ENCODE peak calls at places on chromosome 12, in seven cellular contexts. Y is body of pancreas, J is astrocyte of the spinal cord, M is fibroblast of lung, U is foreskin fibroblast, K is A549, O is IMR-90. D is an unnamed sample.

GRCh38 chr12:124547626-124548025 is 19.8 kb downstream of the NCOR2 start:
- DNase-seq in Y (no peak), J (no peak), M (no peak), U (no peak), K (no peak), O (no peak), D (no peak)

GRCh38 chr12:116601933-116602809 is 43.0 kb downstream of the MAP1LC3B2 start:
- DNase-seq in Y (no peak), J (no peak), M (peak), U (peak), K (no peak), O (no peak), D (no peak)

GRCh38 chr12:91327889-91328288 is 145.3 kb upstream of the DCN start:
- DNase-seq in Y (no peak), J (peak), M (peak), U (peak), K (no peak), O (peak), D (no peak)

GRCh38 chr12:65280306-65280705 is 1.8 kb downstream of the MSRB3 start:
- DNase-seq in Y (no peak), J (peak), M (peak), U (no peak), K (no peak), O (peak), D (no peak)

GRCh38 chr12:124856132-124856841 is 7.4 kb downstream of the SCARB1 start:
- DNase-seq in Y (no peak), J (no peak), M (no peak), U (no peak), K (no peak), O (no peak), D (no peak)

GRCh38 chr12:41709463-41710285 is 435.0 kb downstream of the GXYLT1 start:
- DNase-seq in Y (no peak), J (no peak), M (no peak), U (no peak), K (peak), O (no peak), D (no peak)

GRCh38 chr12:101468948-101469347 is 6.2 kb upstream of the SPIC start:
- DNase-seq in Y (no peak), J (no peak), M (no peak), U (no peak), K (no peak), O (no peak), D (no peak)

GRCh38 chr12:1435044-1435443 is 159.3 kb downstream of the FBXL14 start:
- DNase-seq in Y (no peak), J (no peak), M (no peak), U (no peak), K (no peak), O (no peak), D (no peak)

GRCh38 chr12:26853303-26854027 is 20.5 kb upstream of the ITPR2 start:
- DNase-seq in Y (peak), J (peak), M (peak), U (peak), K (peak), O (peak), D (peak)

GRCh38 chr12:94172973-94173372 is 24.6 kb downstream of the PLXNC1 start:
- DNase-seq in Y (no peak), J (peak), M (peak), U (peak), K (no peak), O (peak), D (no peak)

GRCh38 chr12:24696800-24697199 is 252.1 kb downstream of the BCAT1 start:
- DNase-seq in Y (no peak), J (no peak), M (no peak), U (no peak), K (no peak), O (no peak), D (no peak)

GRCh38 chr12:123006977-123007376 is 26.5 kb downstream of the ARL6IP4 start:
- DNase-seq in Y (no peak), J (peak), M (no peak), U (peak), K (no peak), O (peak), D (no peak)

GRCh38 chr12:116318738-116319050 is 41.2 kb upstream of the MED13L start:
- DNase-seq in Y (peak), J (peak), M (peak), U (no peak), K (no peak), O (no peak), D (no peak)

GRCh38 chr12:23472329-23472971 is 477.0 kb downstream of the SOX5 start:
- DNase-seq in Y (no peak), J (no peak), M (no peak), U (no peak), K (no peak), O (no peak), D (no peak)

GRCh38 chr12:47038270-47038748 is 41.1 kb upstream of the PCED1B start:
- DNase-seq in Y (no peak), J (peak), M (peak), U (no peak), K (peak), O (peak), D (no peak)

GRCh38 chr12:2691001-2691339 is 103.8 kb upstream of the FKBP4 start:
- DNase-seq in Y (no peak), J (peak), M (peak), U (peak), K (no peak), O (peak), D (peak)

GRCh38 chr12:69708649-69709048 is 9.5 kb upstream of the BEST3 start:
- DNase-seq in Y (no peak), J (no peak), M (no peak), U (no peak), K (no peak), O (no peak), D (no peak)

GRCh38 chr12:114888458-114888857 is 204.5 kb upstream of the TBX3 start:
- DNase-seq in Y (no peak), J (peak), M (peak), U (peak), K (no peak), O (peak), D (no peak)

GRCh38 chr12:42588981-42589464 is 523 bp downstream of the PRICKLE1 start:
- DNase-seq in Y (peak), J (peak), M (peak), U (peak), K (peak), O (peak), D (peak)

GRCh38 chr12:123150804-123151678 is at the start of gene PITPNM2:
- DNase-seq in Y (peak), J (peak), M (peak), U (peak), K (peak), O (peak), D (peak)

GRCh38 chr12:20040844-20041243 is 327.5 kb upstream of the PDE3A start:
- DNase-seq in Y (no peak), J (no peak), M (no peak), U (peak), K (no peak), O (no peak), D (no peak)

GRCh38 chr12:104680070-104680469 is 223.3 kb downstream of the CHST11 start:
- DNase-seq in Y (no peak), J (peak), M (no peak), U (peak), K (no peak), O (peak), D (no peak)
- TF ChIP-seq CTCF in Y (no peak), J (peak), M (peak), U (no peak), K (peak), O (peak), D (no peak)

GRCh38 chr12:53755451-53756290 is 3.9 kb upstream of the CISTR start:
- DNase-seq in Y (no peak), J (no peak), M (no peak), U (no peak), K (no peak), O (no peak), D (no peak)
- TF ChIP-seq CTCF in Y (no peak), J (no peak), M (no peak), U (no peak), K (no peak), O (no peak), D (peak)

DNA sequence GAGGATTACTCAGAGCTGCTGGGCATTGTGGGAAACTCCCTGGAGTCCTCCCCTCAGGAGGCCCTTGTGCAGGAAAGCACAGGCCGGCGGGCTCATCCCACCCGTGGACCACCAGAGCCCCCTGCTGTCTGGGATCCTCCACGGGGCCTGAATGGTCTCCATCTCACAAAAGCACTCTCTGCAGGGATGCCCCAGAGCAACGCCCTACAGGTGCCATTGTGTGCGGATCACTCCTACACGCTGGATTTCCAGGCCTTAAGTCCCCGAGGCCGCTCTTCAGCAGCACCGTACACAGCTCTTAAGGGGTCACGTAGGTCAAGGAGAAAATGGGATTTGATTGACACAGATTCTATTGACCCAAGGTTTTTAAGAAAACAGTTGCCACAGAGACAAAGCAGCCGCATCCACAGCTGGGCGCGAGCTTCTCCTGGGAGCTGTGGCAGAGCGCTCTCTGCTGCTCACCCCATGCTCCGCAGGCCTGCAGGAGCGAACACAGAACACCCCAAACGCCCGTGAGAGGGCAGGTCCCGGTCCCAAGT is 36.7 kb upstream of the RIMBP2 start:
- DNase-seq in Y (no peak), J (no peak), M (no peak), U (no peak), K (no peak), O (no peak), D (no peak)
- TF ChIP-seq CTCF in Y (no peak), J (no peak), M (no peak), U (no peak), K (no peak), O (no peak), D (no peak)

GRCh38 chr12:55820679-55821078 is 2.8 kb downstream of the ORMDL2 start:
- DNase-seq in Y (no peak), J (peak), M (peak), U (peak), K (peak), O (no peak), D (no peak)
- TF ChIP-seq CTCF in Y (no peak), J (peak), M (peak), U (peak), K (peak), O (peak), D (no peak)

GRCh38 chr12:400828-401227 is 616 bp upstream of the CCDC77 start:
- DNase-seq in Y (no peak), J (no peak), M (no peak), U (no peak), K (no peak), O (no peak), D (no peak)

GRCh38 chr12:402127-402456 is 648 bp downstream of the CCDC77 start:
- DNase-seq in Y (no peak), J (peak), M (peak), U (peak), K (no peak), O (peak), D (peak)

GRCh38 chr12:401235-402126 is at the start of gene CCDC77:
- DNase-seq in Y (peak), J (peak), M (peak), U (peak), K (peak), O (peak), D (peak)
- TF ChIP-seq CTCF in Y (peak), J (peak), M (peak), U (no peak), K (no peak), O (peak), D (no peak)

GRCh38 chr12:48197967-48198618 is 5.0 kb downstream of the OR10AD1 start:
- DNase-seq in Y (peak), J (peak), M (peak), U (peak), K (peak), O (peak), D (peak)
- TF ChIP-seq CTCF in Y (no peak), J (peak), M (peak), U (no peak), K (no peak), O (peak), D (no peak)